ENCODE peak calls at places on chromosome 21, in five cellular contexts. U, V, C, Y and I are unnamed samples.
A peak's percentile ranks its signal among the peaks of the same experiment; 100 is the strongest.

GRCh38 chr21:25862596-25862995 is 127.8 kb downstream of the GABPA start:
- DNase-seq in U (peak; percentile 48), V (no peak), C (no peak), Y (no peak), I (peak; percentile 68)

GRCh38 chr21:7952648-7953047 is 2568.7 kb upstream of the TPTE start:
- DNase-seq in V (no peak), Y (no peak), U (no peak), C (no peak), I (no peak)

GRCh38 chr21:42797522-42797921 is 81.8 kb downstream of the WDR4 start:
- DNase-seq in V (no peak), Y (no peak), U (no peak), C (no peak), I (no peak)

GRCh38 chr21:24045775-24046215 is 1561.5 kb downstream of the MRPL39 start:
- DNase-seq in U (no peak), V (peak; percentile 49), Y (no peak), C (peak; percentile 9), I (peak; percentile 28)

GRCh38 chr21:31293986-31294385 is 50.1 kb downstream of the TIAM1 start:
- DNase-seq in V (peak; percentile 21), Y (no peak), U (no peak), C (peak; percentile 23), I (no peak)

GRCh38 chr21:31729622-31730343 is 2.1 kb downstream of the SCAF4 start:
- DNase-seq in U (no peak), C (no peak), Y (no peak), V (no peak), I (no peak)

GRCh38 chr21:26079376-26079775 is 91.2 kb downstream of the APP start:
- DNase-seq in V (no peak), C (no peak), U (no peak), Y (no peak), I (no peak)

GRCh38 chr21:36388835-36389234 is 3.6 kb downstream of the CHAF1B start:
- DNase-seq in V (no peak), Y (no peak), U (no peak), C (no peak), I (no peak)

GRCh38 chr21:26409735-26410134 is 163.4 kb downstream of the CYYR1 start:
- DNase-seq in V (no peak), C (no peak), Y (no peak), U (no peak), I (no peak)

GRCh38 chr21:36545776-36546511 is 66.0 kb upstream of the CLDN14 start:
- DNase-seq in V (no peak), Y (no peak), U (no peak), C (no peak), I (no peak)

GRCh38 chr21:29558331-29558730 is 259.6 kb downstream of the BACH1 start:
- DNase-seq in Y (no peak), C (no peak), U (no peak), V (no peak), I (no peak)

GRCh38 chr21:38258803-38259485 is 2.2 kb downstream of the KCNJ15 start:
- DNase-seq in V (no peak), U (no peak), C (no peak), Y (no peak), I (no peak)

GRCh38 chr21:28687571-28687970 is 305.1 kb downstream of the LTN1 start:
- DNase-seq in U (no peak), Y (no peak), C (no peak), V (no peak), I (no peak)

GRCh38 chr21:42540396-42540795 is 26.7 kb downstream of the SLC37A1 start:
- DNase-seq in U (no peak), C (no peak), V (no peak), Y (no peak), I (no peak)

GRCh38 chr21:25735895-25736597 is 1.3 kb downstream of the GABPA start:
- DNase-seq in C (no peak), U (no peak), V (no peak), Y (no peak), I (peak; percentile 43)

GRCh38 chr21:38323721-38324591 is 67.2 kb downstream of the KCNJ15 start:
- DNase-seq in C (no peak), U (no peak), Y (no peak), V (no peak), I (peak; percentile 69)

GRCh38 chr21:17819878-17820232 is 699 bp upstream of the C21orf91 start:
- DNase-seq in C (no peak), V (no peak), U (no peak), Y (no peak), I (no peak)

GRCh38 chr21:41680444-41681335 is 86.2 kb downstream of the RIPK4 start:
- DNase-seq in V (no peak), C (peak; percentile 54), Y (no peak), U (no peak), I (no peak)

GRCh38 chr21:21179619-21180336 is 181.6 kb downstream of the NCAM2 start:
- DNase-seq in Y (no peak), U (no peak), V (no peak), C (no peak), I (no peak)

GRCh38 chr21:41045534-41046268 is 122.3 kb upstream of the BACE2 start:
- DNase-seq in V (no peak), C (no peak), U (no peak), Y (no peak), I (no peak)

GRCh38 chr21:42525676-42526378 is 12.2 kb downstream of the SLC37A1 start:
- DNase-seq in U (no peak), V (no peak), Y (no peak), C (no peak), I (no peak)

GRCh38 chr21:31555741-31556191 is 103.7 kb upstream of the SOD1 start:
- DNase-seq in V (no peak), Y (no peak), U (no peak), C (no peak), I (no peak)

GRCh38 chr21:42445311-42445710 is 41.6 kb downstream of the UBASH3A start:
- DNase-seq in V (no peak), C (no peak), Y (no peak), U (no peak), I (no peak)

GRCh38 chr21:26170471-26171309 is at the start of gene APP:
- DNase-seq in U (peak; percentile 80), V (peak; percentile 87), C (peak; percentile 84), Y (peak; percentile 73), I (peak; percentile 38)

GRCh38 chr21:43332461-43332860 is 94.5 kb downstream of the SIK1 start:
- DNase-seq in V (no peak), Y (no peak), U (no peak), C (no peak), I (no peak)

GRCh38 chr21:38500073-38500472 is 1.8 kb upstream of the ERG start:
- DNase-seq in Y (no peak), U (no peak), V (no peak), C (no peak), I (no peak)

GRCh38 chr21:34570315-34570714 is 44.6 kb downstream of the RCAN1 start:
- DNase-seq in C (no peak), Y (no peak), U (no peak), V (no peak), I (peak; percentile 11)

GRCh38 chr21:36209626-36210171 is 53.1 kb downstream of the DOP1B start:
- DNase-seq in C (peak; percentile 52), U (peak; percentile 59), Y (peak; percentile 17), V (no peak), I (peak; percentile 67)

GRCh38 chr21:38984982-38985422 is 179.3 kb downstream of the ETS2 start:
- DNase-seq in C (no peak), Y (no peak), V (peak; percentile 49), U (no peak), I (peak; percentile 87)

GRCh38 chr21:33071878-33072306 is 2.0 kb downstream of the OLIG1 start:
- DNase-seq in C (no peak), U (no peak), V (no peak), Y (no peak), I (no peak)
- H3K4me3 ChIP-seq in C (no peak overlapping the region), U (peak overlapping the region; percentile 59), V (peak overlapping the region; percentile 26), Y (peak overlapping the region; percentile 52), I (peak overlapping the region; percentile 13)

GRCh38 chr21:44441041-44441400 is 14.3 kb upstream of the LRRC3 start:
- DNase-seq in Y (no peak), U (peak; percentile 31), V (no peak), C (no peak), I (no peak)

GRCh38 chr21:44437696-44438431 is 17.4 kb upstream of the LRRC3 start:
- DNase-seq in U (peak; percentile 43), V (no peak), C (no peak), Y (no peak), I (no peak)

GRCh38 chr21:44440241-44441040 is 14.9 kb upstream of the LRRC3 start:
- DNase-seq in Y (no peak), C (no peak), U (peak; percentile 39), V (no peak), I (no peak)

GRCh38 chr21:44438531-44439210 is 16.6 kb upstream of the LRRC3 start:
- DNase-seq in C (peak; percentile 9), V (no peak), Y (no peak), U (peak; percentile 46), I (no peak)

DNA sequence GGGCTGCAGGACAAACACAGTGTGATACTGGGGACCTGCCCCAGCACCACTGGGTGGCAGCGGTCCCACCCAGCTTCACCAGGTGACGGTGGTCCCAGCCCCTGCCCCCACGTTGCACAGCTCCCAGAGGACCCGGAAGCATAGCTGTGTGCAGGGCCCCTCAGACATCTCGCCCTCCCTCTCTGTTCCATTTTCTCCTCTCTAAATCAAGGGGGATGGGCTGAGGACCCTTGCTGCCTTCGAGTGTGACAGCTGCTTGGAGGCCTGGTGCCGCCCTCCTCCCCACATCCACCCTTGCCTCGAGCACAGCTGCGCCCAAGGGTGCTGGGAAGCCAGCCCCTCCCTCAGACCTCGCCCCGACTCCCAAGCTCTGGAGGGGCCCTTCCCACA is 16.1 kb upstream of the LRRC3 start:
- DNase-seq in C (no peak), Y (no peak), U (no peak), V (no peak), I (no peak)
- H3K4me3 ChIP-seq in C (no peak overlapping the region), Y (no peak overlapping the region), U (no peak overlapping the region), V (no peak overlapping the region), I (no peak overlapping the region)

DNA sequence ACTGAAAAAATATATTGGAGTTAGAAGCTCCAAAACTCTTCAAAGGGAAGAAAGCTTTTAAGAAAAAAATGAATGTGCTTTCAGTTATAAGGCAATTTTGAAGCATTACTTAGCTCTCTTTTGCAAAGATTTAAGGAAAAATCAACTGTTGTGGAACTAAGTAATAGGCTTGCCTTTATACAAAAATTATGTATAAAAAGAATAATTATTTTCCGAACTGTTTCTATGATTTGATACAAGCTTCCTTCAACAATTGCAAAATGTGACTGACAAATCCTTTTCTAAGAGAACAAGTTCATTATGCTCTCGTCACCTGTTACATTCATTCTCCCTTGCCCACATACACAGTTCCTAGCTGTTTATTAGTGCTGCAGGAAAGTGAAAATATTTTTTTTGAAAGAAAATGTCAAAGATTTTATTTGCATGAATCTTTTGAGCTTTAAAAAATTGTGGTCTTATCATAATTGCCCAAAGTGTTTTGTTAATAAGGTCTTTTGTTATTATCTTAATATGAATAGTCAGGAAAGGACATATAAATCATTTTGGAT is 466.2 kb downstream of the USP25 start:
- DNase-seq in V (no peak), Y (no peak), U (no peak), C (no peak), I (no peak)
- H3K4me3 ChIP-seq in V (peak overlapping the region; percentile 39), Y (no peak overlapping the region), U (no peak overlapping the region), C (no peak overlapping the region), I (no peak overlapping the region)

DNA sequence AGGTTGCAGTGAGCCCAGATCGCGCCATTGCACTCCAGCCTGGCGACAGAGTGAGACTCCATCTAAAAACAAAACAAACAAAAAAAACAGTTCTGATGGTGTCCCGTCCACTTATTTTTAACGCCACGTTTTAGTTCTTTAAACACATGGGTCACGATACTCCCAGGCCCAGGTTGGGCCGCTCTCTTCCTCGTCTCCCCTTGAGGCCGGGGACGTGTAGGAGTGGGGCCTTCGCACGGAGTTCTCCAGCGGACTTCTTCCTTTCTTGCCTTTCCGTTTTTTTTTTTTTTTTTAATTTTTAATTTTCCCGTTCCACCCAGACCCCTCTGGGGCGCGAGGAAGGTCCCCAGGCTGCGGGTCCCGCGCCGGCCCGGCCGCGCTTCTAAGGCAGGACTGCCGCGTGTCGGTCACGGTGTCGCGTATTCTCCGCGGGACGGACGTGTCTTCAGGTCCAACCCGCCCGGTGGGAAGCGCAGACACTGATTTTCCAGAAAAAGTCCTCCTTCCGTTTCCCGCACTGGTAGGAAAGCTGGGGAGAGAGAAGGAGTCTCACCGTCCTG is 47.5 kb upstream of the SLC19A1 start:
- DNase-seq in U (peak; percentile 33), Y (no peak), C (no peak), V (peak; percentile 6), I (no peak)
- H3K4me3 ChIP-seq in U (no peak overlapping the region), Y (peak overlapping the region; percentile 55), C (no peak overlapping the region), V (peak overlapping the region; percentile 30), I (no peak overlapping the region)